ENCODE peak calls at places on chromosome 6, in eight cellular contexts. K, X, O, Q, N, H, F and Y are unnamed samples.

GRCh38 chr6:13248053-13248452 is 80.3 kb downstream of the TBC1D7 start:
- DNase-seq in N (peak; percentile 63), O (peak; percentile 81), F (peak; percentile 14), Q (peak; percentile 90), K (no peak), H (no peak), X (no peak), Y (peak; percentile 76)

GRCh38 chr6:118693562-118693961 is 42.2 kb upstream of the CEP85L start:
- DNase-seq in F (no peak), N (no peak), Q (no peak), H (no peak), O (no peak), K (no peak), X (no peak), Y (no peak)

GRCh38 chr6:170041526-170041925 is 249.4 kb downstream of the DLL1 start:
- DNase-seq in K (no peak), Q (no peak), N (no peak), X (no peak), O (no peak), F (no peak), H (no peak), Y (no peak)

GRCh38 chr6:161198176-161198575 is 75.7 kb downstream of the AGPAT4 start:
- DNase-seq in O (peak; percentile 87), H (no peak), K (no peak), X (peak; percentile 82), N (peak; percentile 63), F (no peak), Q (peak; percentile 78), Y (no peak)

GRCh38 chr6:2744206-2744771 is 6.4 kb downstream of the MYLK4 start:
- DNase-seq in Q (no peak), K (no peak), F (peak; percentile 43), N (peak; percentile 21), O (peak; percentile 37), H (peak; percentile 3), X (no peak), Y (peak; percentile 41)

GRCh38 chr6:30037182-30037788 is 23.8 kb upstream of the POLR1H start:
- DNase-seq in H (peak; percentile 25), K (no peak), X (peak; percentile 31), Q (peak; percentile 50), O (peak; percentile 44), N (peak; percentile 34), F (no peak), Y (peak; percentile 2)

GRCh38 chr6:138973481-138974140 is 14.4 kb downstream of the REPS1 start:
- DNase-seq in H (no peak), Q (no peak), F (no peak), X (peak; percentile 67), K (no peak), O (peak; percentile 77), N (peak; percentile 68), Y (no peak)

GRCh38 chr6:169115632-169116031 is 138.0 kb downstream of the THBS2 start:
- DNase-seq in N (peak; percentile 24), H (no peak), Q (no peak), O (peak; percentile 46), K (no peak), F (no peak), X (no peak), Y (no peak)

GRCh38 chr6:112044856-112045255 is 9.0 kb upstream of the CCN6 start:
- DNase-seq in H (no peak), X (peak; percentile 69), N (peak; percentile 94), F (no peak), K (no peak), O (peak; percentile 92), Q (peak; percentile 44), Y (no peak)

GRCh38 chr6:156691018-156691417 is 86.2 kb upstream of the ARID1B start:
- DNase-seq in X (no peak), K (no peak), O (no peak), N (no peak), H (no peak), F (no peak), Q (no peak), Y (no peak)

GRCh38 chr6:85490516-85491248 is 40.8 kb downstream of the NT5E start:
- DNase-seq in K (no peak), F (no peak), X (peak; percentile 65), N (peak; percentile 41), Q (peak; percentile 54), O (peak; percentile 48), H (peak; percentile 72), Y (no peak)

GRCh38 chr6:7243188-7243942 is 69.6 kb downstream of the SSR1 start:
- DNase-seq in F (no peak), K (peak; percentile 40), N (peak; percentile 52), H (peak; percentile 51), X (peak; percentile 58), O (peak; percentile 78), Q (peak; percentile 66), Y (peak; percentile 73)

GRCh38 chr6:125038925-125039324 is 76.7 kb downstream of the RNF217 start:
- DNase-seq in O (no peak), K (no peak), Q (no peak), N (no peak), F (no peak), H (no peak), X (no peak), Y (no peak)

GRCh38 chr6:346389-347030 is 45.0 kb upstream of the IRF4 start:
- DNase-seq in O (peak; percentile 70), K (no peak), F (no peak), N (peak; percentile 76), Q (no peak), H (no peak), X (peak; percentile 28), Y (no peak)

GRCh38 chr6:80771941-80772340 is 665.5 kb downstream of the BCKDHB start:
- DNase-seq in K (no peak), X (peak; percentile 22), Q (peak; percentile 20), N (peak; percentile 24), H (no peak), F (no peak), O (peak; percentile 53), Y (no peak)

GRCh38 chr6:141029908-141030307 is 1102.8 kb upstream of the GJE1 start:
- DNase-seq in K (no peak), N (peak; percentile 42), H (no peak), O (no peak), Q (no peak), F (no peak), X (no peak), Y (no peak)

GRCh38 chr6:86937219-86938079 is at the start of gene HTR1E:
- DNase-seq in N (peak; percentile 42), H (peak; percentile 22), O (peak; percentile 10), Q (peak; percentile 11), K (peak; percentile 13), X (peak; percentile 6), F (peak; percentile 68), Y (peak; percentile 75)

GRCh38 chr6:72554761-72555221 is 67.1 kb upstream of the KCNQ5 start:
- DNase-seq in K (no peak), F (no peak), N (peak; percentile 41), O (no peak), X (no peak), Q (peak; percentile 33), H (no peak), Y (no peak)

GRCh38 chr6:2763345-2763841 is 1.8 kb upstream of the WRNIP1 start:
- DNase-seq in X (no peak), N (no peak), F (no peak), H (no peak), Q (no peak), O (no peak), K (no peak), Y (no peak)

GRCh38 chr6:143939364-143939763 is 68.7 kb downstream of the PLAGL1 start:
- DNase-seq in Q (no peak), H (no peak), K (no peak), O (no peak), X (no peak), F (no peak), N (no peak), Y (no peak)

GRCh38 chr6:40779399-40779798 is 192.2 kb upstream of the LRFN2 start:
- DNase-seq in N (peak; percentile 7), H (peak; percentile 28), K (no peak), X (peak; percentile 84), F (no peak), Q (peak; percentile 73), O (peak; percentile 87), Y (no peak)

GRCh38 chr6:44329858-44330257 is 12.6 kb upstream of the SPATS1 start:
- DNase-seq in H (no peak), N (no peak), O (no peak), Q (no peak), F (no peak), X (no peak), K (no peak), Y (no peak)

GRCh38 chr6:72466971-72467566 is 154.8 kb upstream of the KCNQ5 start:
- DNase-seq in N (no peak), F (no peak), O (no peak), X (no peak), Q (no peak), K (no peak), H (no peak), Y (peak; percentile 11)

GRCh38 chr6:144578385-144579350 is 293.5 kb downstream of the UTRN start:
- DNase-seq in F (no peak), X (peak; percentile 34), K (no peak), Q (peak; percentile 64), O (peak; percentile 84), H (no peak), N (peak; percentile 38), Y (no peak)